ENCODE peak calls at places on chromosomes 4 and X, in eight cellular contexts. One of them, this sample, is unnamed.

GRCh38 chr4:39591290-39591689 is 47.4 kb downstream of the SMIM14 start:
- DNase-seq in astrocyte of the spinal cord: no peak
- DNase-seq in activated CD4-positive, alpha-beta T cell treated with anti-CD3 and anti-CD28 coated beads for 1 hour: no peak
- DNase-seq in progenitor cell of endocrine pancreas: no peak
- DNase-seq in NCI-H146: peak
- DNase-seq in stimulated activated CD4-positive, alpha-beta T cell treated with anti-CD3 and anti-CD28 coated beads, Interleukin-15, amount 100 ng/mL, for 1 hour: no peak
- DNase-seq in mucosa of gallbladder: no peak
- DNase-seq in T-helper 9 cell: no peak
- DNase-seq in this sample: no peak

GRCh38 chr4:46586566-46586965 is 196.6 kb upstream of the GABRA2 start:
- DNase-seq in NCI-H146: no peak
- DNase-seq in mucosa of gallbladder: no peak
- DNase-seq in astrocyte of the spinal cord: no peak
- DNase-seq in stimulated activated CD4-positive, alpha-beta T cell treated with anti-CD3 and anti-CD28 coated beads, Interleukin-15, amount 100 ng/mL, for 1 hour: no peak
- DNase-seq in progenitor cell of endocrine pancreas: no peak
- DNase-seq in T-helper 9 cell: no peak
- DNase-seq in activated CD4-positive, alpha-beta T cell treated with anti-CD3 and anti-CD28 coated beads for 1 hour: no peak
- DNase-seq in this sample: no peak

GRCh38 chrX:39104745-39105144 is 303.5 kb downstream of the MID1IP1 start:
- DNase-seq in astrocyte of the spinal cord: no peak
- DNase-seq in NCI-H146: no peak
- DNase-seq in mucosa of gallbladder: no peak
- DNase-seq in stimulated activated CD4-positive, alpha-beta T cell treated with anti-CD3 and anti-CD28 coated beads, Interleukin-15, amount 100 ng/mL, for 1 hour: no peak
- DNase-seq in T-helper 9 cell: no peak
- DNase-seq in activated CD4-positive, alpha-beta T cell treated with anti-CD3 and anti-CD28 coated beads for 1 hour: no peak
- DNase-seq in progenitor cell of endocrine pancreas: no peak
- DNase-seq in this sample: no peak

GRCh38 chr4:85149656-85150055 is 183.2 kb upstream of the WDFY3 start:
- DNase-seq in T-helper 9 cell: no peak
- DNase-seq in activated CD4-positive, alpha-beta T cell treated with anti-CD3 and anti-CD28 coated beads for 1 hour: no peak
- DNase-seq in astrocyte of the spinal cord: peak
- DNase-seq in NCI-H146: no peak
- DNase-seq in progenitor cell of endocrine pancreas: no peak
- DNase-seq in stimulated activated CD4-positive, alpha-beta T cell treated with anti-CD3 and anti-CD28 coated beads, Interleukin-15, amount 100 ng/mL, for 1 hour: no peak
- DNase-seq in mucosa of gallbladder: no peak
- DNase-seq in this sample: no peak

GRCh38 chr4:2638730-2639129 is 102.3 kb downstream of the FAM193A start:
- DNase-seq in astrocyte of the spinal cord: no peak
- DNase-seq in activated CD4-positive, alpha-beta T cell treated with anti-CD3 and anti-CD28 coated beads for 1 hour: no peak
- DNase-seq in progenitor cell of endocrine pancreas: no peak
- DNase-seq in mucosa of gallbladder: no peak
- DNase-seq in T-helper 9 cell: no peak
- DNase-seq in stimulated activated CD4-positive, alpha-beta T cell treated with anti-CD3 and anti-CD28 coated beads, Interleukin-15, amount 100 ng/mL, for 1 hour: no peak
- DNase-seq in NCI-H146: no peak
- DNase-seq in this sample: no peak

GRCh38 chrX:57155171-57155570 is 18.0 kb upstream of the SPIN2A start:
- DNase-seq in stimulated activated CD4-positive, alpha-beta T cell treated with anti-CD3 and anti-CD28 coated beads, Interleukin-15, amount 100 ng/mL, for 1 hour: no peak
- DNase-seq in T-helper 9 cell: no peak
- DNase-seq in NCI-H146: no peak
- DNase-seq in progenitor cell of endocrine pancreas: no peak
- DNase-seq in mucosa of gallbladder: no peak
- DNase-seq in activated CD4-positive, alpha-beta T cell treated with anti-CD3 and anti-CD28 coated beads for 1 hour: no peak
- DNase-seq in astrocyte of the spinal cord: no peak
- DNase-seq in this sample: no peak

GRCh38 chrX:16771483-16772398 is 14.5 kb upstream of the TXLNG start:
- DNase-seq in NCI-H146: peak
- DNase-seq in T-helper 9 cell: no peak
- DNase-seq in stimulated activated CD4-positive, alpha-beta T cell treated with anti-CD3 and anti-CD28 coated beads, Interleukin-15, amount 100 ng/mL, for 1 hour: no peak
- DNase-seq in progenitor cell of endocrine pancreas: peak
- DNase-seq in activated CD4-positive, alpha-beta T cell treated with anti-CD3 and anti-CD28 coated beads for 1 hour: no peak
- DNase-seq in mucosa of gallbladder: peak
- DNase-seq in astrocyte of the spinal cord: peak
- DNase-seq in this sample: no peak

GRCh38 chrX:108763559-108763958 is 27.2 kb upstream of the IRS4 start:
- DNase-seq in NCI-H146: no peak
- DNase-seq in mucosa of gallbladder: no peak
- DNase-seq in stimulated activated CD4-positive, alpha-beta T cell treated with anti-CD3 and anti-CD28 coated beads, Interleukin-15, amount 100 ng/mL, for 1 hour: no peak
- DNase-seq in T-helper 9 cell: no peak
- DNase-seq in astrocyte of the spinal cord: no peak
- DNase-seq in activated CD4-positive, alpha-beta T cell treated with anti-CD3 and anti-CD28 coated beads for 1 hour: no peak
- DNase-seq in progenitor cell of endocrine pancreas: no peak
- DNase-seq in this sample: no peak